ENCODE peak calls at places on chromosomes 16 and 17, in ten cellular contexts. One of them, this sample, is unnamed.

GRCh38 chr17:82567286-82567685 is 47.8 kb downstream of the FOXK2 start:
- DNase-seq in nephron progenitor cell: no peak
- DNase-seq in activated T-cell treated with anti-CD3 and anti-CD28 coated beads for 24 hours: no peak
- DNase-seq in GM23338: no peak
- DNase-seq in dorsolateral prefrontal cortex: no peak
- DNase-seq in left colon: no peak
- DNase-seq in stromal cell of bone marrow: no peak
- DNase-seq in stimulated activated CD8-positive, alpha-beta memory T cell treated with anti-CD3 and anti-CD28 coated beads, Interleukin-7, amount 100 ng/mL, for 4 hours: no peak
- DNase-seq in foreskin fibroblast: no peak
- DNase-seq in natural killer cell: no peak
- DNase-seq in this sample: no peak

GRCh38 chr16:56932588-56933265 is 785 bp downstream of the HERPUD1 start:
- DNase-seq in nephron progenitor cell: peak
- DNase-seq in activated T-cell treated with anti-CD3 and anti-CD28 coated beads for 24 hours: no peak
- DNase-seq in GM23338: peak
- DNase-seq in dorsolateral prefrontal cortex: peak
- DNase-seq in left colon: peak
- DNase-seq in stromal cell of bone marrow: peak
- DNase-seq in stimulated activated CD8-positive, alpha-beta memory T cell treated with anti-CD3 and anti-CD28 coated beads, Interleukin-7, amount 100 ng/mL, for 4 hours: peak
- DNase-seq in foreskin fibroblast: peak
- DNase-seq in natural killer cell: peak
- DNase-seq in this sample: peak

GRCh38 chr17:41625602-41626001 is 1.2 kb upstream of the KRT17 start:
- DNase-seq in nephron progenitor cell: no peak
- DNase-seq in activated T-cell treated with anti-CD3 and anti-CD28 coated beads for 24 hours: no peak
- DNase-seq in GM23338: no peak
- DNase-seq in dorsolateral prefrontal cortex: peak
- DNase-seq in left colon: no peak
- DNase-seq in stromal cell of bone marrow: no peak
- DNase-seq in stimulated activated CD8-positive, alpha-beta memory T cell treated with anti-CD3 and anti-CD28 coated beads, Interleukin-7, amount 100 ng/mL, for 4 hours: no peak
- DNase-seq in foreskin fibroblast: no peak
- DNase-seq in natural killer cell: no peak
- DNase-seq in this sample: no peak

GRCh38 chr17:61333151-61333550 is 66.5 kb upstream of the TBX2 start:
- DNase-seq in nephron progenitor cell: no peak
- DNase-seq in activated T-cell treated with anti-CD3 and anti-CD28 coated beads for 24 hours: no peak
- DNase-seq in GM23338: no peak
- DNase-seq in dorsolateral prefrontal cortex: no peak
- DNase-seq in left colon: no peak
- DNase-seq in stromal cell of bone marrow: no peak
- DNase-seq in stimulated activated CD8-positive, alpha-beta memory T cell treated with anti-CD3 and anti-CD28 coated beads, Interleukin-7, amount 100 ng/mL, for 4 hours: no peak
- DNase-seq in foreskin fibroblast: no peak
- DNase-seq in natural killer cell: no peak
- DNase-seq in this sample: no peak

GRCh38 chr17:67260051-67260987 is 15.3 kb upstream of the HELZ start:
- DNase-seq in nephron progenitor cell: no peak
- DNase-seq in activated T-cell treated with anti-CD3 and anti-CD28 coated beads for 24 hours: no peak
- DNase-seq in GM23338: no peak
- DNase-seq in dorsolateral prefrontal cortex: no peak
- DNase-seq in left colon: no peak
- DNase-seq in stromal cell of bone marrow: peak
- DNase-seq in stimulated activated CD8-positive, alpha-beta memory T cell treated with anti-CD3 and anti-CD28 coated beads, Interleukin-7, amount 100 ng/mL, for 4 hours: no peak
- DNase-seq in foreskin fibroblast: peak
- DNase-seq in natural killer cell: no peak
- DNase-seq in this sample: peak

GRCh38 chr17:67377727-67378443 is 804 bp downstream of the PITPNC1 start:
- DNase-seq in nephron progenitor cell: peak
- DNase-seq in activated T-cell treated with anti-CD3 and anti-CD28 coated beads for 24 hours: peak
- DNase-seq in GM23338: peak
- DNase-seq in dorsolateral prefrontal cortex: peak
- DNase-seq in left colon: peak
- DNase-seq in stromal cell of bone marrow: no peak
- DNase-seq in stimulated activated CD8-positive, alpha-beta memory T cell treated with anti-CD3 and anti-CD28 coated beads, Interleukin-7, amount 100 ng/mL, for 4 hours: peak
- DNase-seq in foreskin fibroblast: no peak
- DNase-seq in natural killer cell: peak
- DNase-seq in this sample: peak

GRCh38 chr16:15897834-15898254 is 9.4 kb upstream of the CEP20 start:
- DNase-seq in nephron progenitor cell: no peak
- DNase-seq in activated T-cell treated with anti-CD3 and anti-CD28 coated beads for 24 hours: peak
- DNase-seq in GM23338: no peak
- DNase-seq in dorsolateral prefrontal cortex: no peak
- DNase-seq in left colon: no peak
- DNase-seq in stromal cell of bone marrow: peak
- DNase-seq in stimulated activated CD8-positive, alpha-beta memory T cell treated with anti-CD3 and anti-CD28 coated beads, Interleukin-7, amount 100 ng/mL, for 4 hours: no peak
- DNase-seq in foreskin fibroblast: peak
- DNase-seq in natural killer cell: no peak
- DNase-seq in this sample: peak

GRCh38 chr16:88309905-88310259 is 72.9 kb upstream of the ZNF469 start:
- DNase-seq in nephron progenitor cell: no peak
- DNase-seq in activated T-cell treated with anti-CD3 and anti-CD28 coated beads for 24 hours: no peak
- DNase-seq in GM23338: no peak
- DNase-seq in dorsolateral prefrontal cortex: no peak
- DNase-seq in left colon: no peak
- DNase-seq in stromal cell of bone marrow: no peak
- DNase-seq in stimulated activated CD8-positive, alpha-beta memory T cell treated with anti-CD3 and anti-CD28 coated beads, Interleukin-7, amount 100 ng/mL, for 4 hours: no peak
- DNase-seq in foreskin fibroblast: no peak
- DNase-seq in natural killer cell: no peak
- DNase-seq in this sample: no peak

GRCh38 chr16:24359490-24359889 is 103.4 kb downstream of the CACNG3 start:
- DNase-seq in nephron progenitor cell: no peak
- DNase-seq in activated T-cell treated with anti-CD3 and anti-CD28 coated beads for 24 hours: no peak
- DNase-seq in GM23338: no peak
- DNase-seq in dorsolateral prefrontal cortex: no peak
- DNase-seq in left colon: no peak
- DNase-seq in stromal cell of bone marrow: no peak
- DNase-seq in stimulated activated CD8-positive, alpha-beta memory T cell treated with anti-CD3 and anti-CD28 coated beads, Interleukin-7, amount 100 ng/mL, for 4 hours: no peak
- DNase-seq in foreskin fibroblast: no peak
- DNase-seq in natural killer cell: no peak
- DNase-seq in this sample: no peak

GRCh38 chr16:22386976-22387375 is 12.6 kb upstream of the CDR2 start:
- DNase-seq in nephron progenitor cell: no peak
- DNase-seq in activated T-cell treated with anti-CD3 and anti-CD28 coated beads for 24 hours: no peak
- DNase-seq in GM23338: no peak
- DNase-seq in dorsolateral prefrontal cortex: no peak
- DNase-seq in left colon: no peak
- DNase-seq in stromal cell of bone marrow: peak
- DNase-seq in stimulated activated CD8-positive, alpha-beta memory T cell treated with anti-CD3 and anti-CD28 coated beads, Interleukin-7, amount 100 ng/mL, for 4 hours: no peak
- DNase-seq in foreskin fibroblast: peak
- DNase-seq in natural killer cell: no peak
- DNase-seq in this sample: peak

GRCh38 chr17:46894024-46894423 is 28.9 kb upstream of the GOSR2 start:
- DNase-seq in nephron progenitor cell: no peak
- DNase-seq in activated T-cell treated with anti-CD3 and anti-CD28 coated beads for 24 hours: no peak
- DNase-seq in GM23338: no peak
- DNase-seq in dorsolateral prefrontal cortex: no peak
- DNase-seq in left colon: no peak
- DNase-seq in stromal cell of bone marrow: no peak
- DNase-seq in stimulated activated CD8-positive, alpha-beta memory T cell treated with anti-CD3 and anti-CD28 coated beads, Interleukin-7, amount 100 ng/mL, for 4 hours: no peak
- DNase-seq in foreskin fibroblast: no peak
- DNase-seq in natural killer cell: no peak
- DNase-seq in this sample: no peak

GRCh38 chr17:36773039-36773438 is 164.2 kb upstream of the LHX1 start:
- DNase-seq in nephron progenitor cell: no peak
- DNase-seq in activated T-cell treated with anti-CD3 and anti-CD28 coated beads for 24 hours: no peak
- DNase-seq in GM23338: peak
- DNase-seq in dorsolateral prefrontal cortex: no peak
- DNase-seq in left colon: no peak
- DNase-seq in stromal cell of bone marrow: no peak
- DNase-seq in stimulated activated CD8-positive, alpha-beta memory T cell treated with anti-CD3 and anti-CD28 coated beads, Interleukin-7, amount 100 ng/mL, for 4 hours: no peak
- DNase-seq in foreskin fibroblast: no peak
- DNase-seq in natural killer cell: no peak
- DNase-seq in this sample: no peak

GRCh38 chr17:81913394-81914102 is 2.3 kb upstream of the PCYT2 start:
- DNase-seq in nephron progenitor cell: no peak
- DNase-seq in activated T-cell treated with anti-CD3 and anti-CD28 coated beads for 24 hours: no peak
- DNase-seq in GM23338: no peak
- DNase-seq in dorsolateral prefrontal cortex: no peak
- DNase-seq in left colon: no peak
- DNase-seq in stromal cell of bone marrow: no peak
- DNase-seq in stimulated activated CD8-positive, alpha-beta memory T cell treated with anti-CD3 and anti-CD28 coated beads, Interleukin-7, amount 100 ng/mL, for 4 hours: no peak
- DNase-seq in foreskin fibroblast: no peak
- DNase-seq in natural killer cell: no peak
- DNase-seq in this sample: no peak

GRCh38 chr17:17855976-17856375 is 19.2 kb upstream of the SREBF1 start:
- DNase-seq in nephron progenitor cell: no peak
- DNase-seq in activated T-cell treated with anti-CD3 and anti-CD28 coated beads for 24 hours: no peak
- DNase-seq in GM23338: no peak
- DNase-seq in dorsolateral prefrontal cortex: no peak
- DNase-seq in left colon: no peak
- DNase-seq in stromal cell of bone marrow: no peak
- DNase-seq in stimulated activated CD8-positive, alpha-beta memory T cell treated with anti-CD3 and anti-CD28 coated beads, Interleukin-7, amount 100 ng/mL, for 4 hours: no peak
- DNase-seq in foreskin fibroblast: no peak
- DNase-seq in natural killer cell: no peak
- DNase-seq in this sample: no peak